ENCODE peak calls at places on chromosomes 7 and 10, in nine cellular contexts. N is CD8-positive, alpha-beta memory T cell; Q is H7; W is fibroblast of the aortic adventitia; P is fibroblast of lung; K is AG10803; D is heart left ventricle; H is A549; S is astrocyte of the cerebellum. C is an unnamed sample.

GRCh38 chr7:34162017-34162565 is 256.8 kb downstream of the BMPER start:
- DNase-seq in N (no peak), Q (no peak), W (peak), P (no peak), K (no peak), D (no peak), H (no peak), S (no peak), C (no peak)

GRCh38 chr7:23022258-23022745 is 8.4 kb upstream of the HYCC1 start:
- DNase-seq in N (no peak), Q (no peak), W (peak), P (peak), K (peak), D (no peak), H (no peak), S (peak), C (no peak)

GRCh38 chr7:139294241-139294640 is 46.9 kb upstream of the FMC1 start:
- DNase-seq in N (no peak), Q (no peak), W (no peak), P (no peak), K (no peak), D (no peak), H (no peak), S (no peak), C (no peak)

GRCh38 chr7:85750454-85750949 is 563.6 kb upstream of the SEMA3D start:
- DNase-seq in N (no peak), Q (peak), W (peak), P (peak), K (peak), D (no peak), H (no peak), S (peak), C (peak)

GRCh38 chr7:150992833-150993302 is 2.1 kb downstream of the NOS3 start:
- DNase-seq in N (no peak), Q (peak), W (no peak), P (no peak), K (no peak), D (peak), H (no peak), S (no peak), C (no peak)

GRCh38 chr7:18278306-18278705 is 217.2 kb upstream of the HDAC9 start:
- DNase-seq in N (no peak), Q (no peak), W (no peak), P (no peak), K (no peak), D (no peak), H (no peak), S (no peak), C (no peak)

GRCh38 chr7:137992042-137992737 is 9.7 kb downstream of the CREB3L2 start:
- DNase-seq in N (no peak), Q (no peak), W (peak), P (peak), K (peak), D (no peak), H (no peak), S (no peak), C (no peak)

GRCh38 chr7:111212857-111213523 is 122.1 kb downstream of the LRRN3 start:
- DNase-seq in N (no peak), Q (no peak), W (no peak), P (no peak), K (no peak), D (no peak), H (no peak), S (no peak), C (no peak)

GRCh38 chr7:141664450-141664849 is 37.5 kb downstream of the DENND11 start:
- DNase-seq in N (no peak), Q (no peak), W (no peak), P (no peak), K (no peak), D (no peak), H (no peak), S (no peak), C (no peak)

GRCh38 chr7:28802450-28802849 is 155.7 kb downstream of the TRIL start:
- DNase-seq in N (no peak), Q (no peak), W (peak), P (no peak), K (peak), D (no peak), H (no peak), S (no peak), C (no peak)

GRCh38 chr10:67788028-67788886 is 49.7 kb downstream of the DNAJC12 start:
- DNase-seq in N (peak), Q (peak), W (no peak), P (peak), K (no peak), D (peak), H (peak), S (no peak), C (no peak)

GRCh38 chr10:133160813-133161471 is 923 bp downstream of the KNDC1 start:
- DNase-seq in N (no peak), Q (peak), W (no peak), P (no peak), K (no peak), D (no peak), H (no peak), S (no peak), C (no peak)

GRCh38 chr7:98418636-98419315 is 17.9 kb upstream of the BAIAP2L1 start:
- DNase-seq in N (no peak), Q (no peak), W (peak), P (peak), K (peak), D (no peak), H (peak), S (peak), C (no peak)

GRCh38 chr7:50653997-50654425 is 88.8 kb upstream of the DDC start:
- DNase-seq in N (no peak), Q (no peak), W (peak), P (peak), K (peak), D (peak), H (no peak), S (no peak), C (no peak)

GRCh38 chr7:142557971-142558582 is 191.2 kb upstream of the PRSS1 start:
- DNase-seq in N (no peak), Q (peak), W (peak), P (peak), K (peak), D (no peak), H (peak), S (no peak), C (peak)

GRCh38 chr10:25522946-25523608 is 348.3 kb downstream of the GPR158 start:
- DNase-seq in N (no peak), Q (peak), W (peak), P (no peak), K (no peak), D (no peak), H (no peak), S (no peak), C (no peak)

GRCh38 chr7:129898502-129899160 is 54.1 kb downstream of the UBE2H start:
- DNase-seq in N (no peak), Q (no peak), W (no peak), P (peak), K (no peak), D (no peak), H (no peak), S (no peak), C (no peak)

GRCh38 chr7:11379641-11380040 is 406.0 kb downstream of the PHF14 start:
- DNase-seq in N (no peak), Q (no peak), W (no peak), P (no peak), K (no peak), D (no peak), H (no peak), S (peak), C (no peak)

GRCh38 chr7:43463401-43463980 is 119.4 kb upstream of the STK17A start:
- DNase-seq in N (no peak), Q (peak), W (no peak), P (no peak), K (peak), D (no peak), H (no peak), S (no peak), C (no peak)

GRCh38 chr10:59432207-59432900 is 70.0 kb upstream of the FAM13C start:
- DNase-seq in N (no peak), Q (no peak), W (peak), P (peak), K (peak), D (no peak), H (no peak), S (peak), C (no peak)

GRCh38 chr7:91596287-91596686 is 284.2 kb downstream of the MTERF1 start:
- DNase-seq in N (no peak), Q (no peak), W (no peak), P (no peak), K (no peak), D (no peak), H (no peak), S (no peak), C (no peak)

GRCh38 chr7:141094336-141095070 is 20.6 kb downstream of the TMEM178B start:
- DNase-seq in N (no peak), Q (no peak), W (no peak), P (no peak), K (no peak), D (no peak), H (no peak), S (no peak), C (no peak)

GRCh38 chr7:17485368-17485767 is 186.9 kb downstream of the AHR start:
- DNase-seq in N (no peak), Q (no peak), W (no peak), P (no peak), K (no peak), D (no peak), H (no peak), S (no peak), C (no peak)

GRCh38 chr7:5523052-5523711 is 99.5 kb upstream of the TNRC18 start:
- DNase-seq in N (peak), Q (peak), W (peak), P (peak), K (peak), D (no peak), H (no peak), S (no peak), C (no peak)

GRCh38 chr10:132230557-132231210 is 43.9 kb downstream of the DPYSL4 start:
- DNase-seq in N (no peak), Q (no peak), W (no peak), P (no peak), K (no peak), D (no peak), H (no peak), S (no peak), C (no peak)

GRCh38 chr7:5424689-5425506 is 1.3 kb upstream of the TNRC18 start:
- DNase-seq in N (no peak), Q (peak), W (peak), P (peak), K (peak), D (peak), H (no peak), S (no peak), C (no peak)

GRCh38 chr7:70063371-70063770 is 465.1 kb downstream of the AUTS2 start:
- DNase-seq in N (no peak), Q (no peak), W (no peak), P (no peak), K (no peak), D (no peak), H (no peak), S (no peak), C (no peak)

GRCh38 chr10:73655257-73655989 is 406 bp downstream of the SYNPO2L start:
- DNase-seq in N (no peak), Q (no peak), W (no peak), P (no peak), K (no peak), D (no peak), H (no peak), S (no peak), C (peak)
- H3K4me3 ChIP-seq in N (no peak), Q (no peak), W (no peak), P (no peak), K (no peak), D (peak), H (no peak), S (no peak), C (no peak)

DNA sequence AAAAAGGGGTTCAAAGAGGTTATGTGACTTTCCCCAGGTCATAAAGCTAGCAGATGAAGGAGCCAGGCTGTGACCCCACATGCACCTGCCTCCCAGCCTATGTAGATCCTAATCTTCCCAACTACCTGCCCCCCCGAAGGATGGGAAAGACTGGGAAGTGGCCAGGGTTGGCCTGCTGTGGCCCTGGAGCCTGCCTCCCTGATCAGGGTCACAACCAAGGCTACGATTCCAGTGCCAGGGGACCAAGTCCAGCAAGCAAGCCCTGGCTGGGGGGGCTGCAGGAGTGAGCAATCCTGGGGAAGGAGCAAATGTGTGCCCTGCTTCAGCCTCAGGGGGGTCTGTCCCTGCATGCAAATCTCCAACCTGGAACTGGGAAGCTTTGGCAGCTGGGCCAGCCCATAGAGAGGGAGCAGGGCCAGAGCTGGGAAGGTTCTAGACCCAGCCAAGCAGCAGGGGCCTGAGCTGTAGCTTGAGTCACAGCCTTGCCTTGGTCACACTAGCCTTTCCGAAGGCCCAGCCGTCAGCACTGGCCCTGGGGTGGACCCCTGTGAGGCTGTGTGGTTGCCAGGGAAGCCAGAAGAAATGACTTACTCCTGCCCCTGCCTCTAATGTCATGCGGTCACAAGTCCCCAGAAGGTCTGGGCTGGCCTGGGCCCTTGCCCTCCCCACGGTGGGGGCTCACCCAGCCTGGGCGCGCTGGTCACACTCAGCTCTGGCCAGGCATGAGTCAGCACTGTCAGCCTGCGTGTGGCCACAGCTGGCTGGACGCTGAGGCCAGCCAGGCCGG is 96.4 kb upstream of the ZMIZ1 start:
- DNase-seq in N (no peak), Q (peak), W (peak), P (peak), K (peak), D (peak), H (peak), S (peak), C (no peak)
- H3K4me3 ChIP-seq in N (no peak), Q (no peak), W (no peak), P (no peak), K (peak), D (no peak), H (peak), S (no peak), C (no peak)

GRCh38 chr10:32057041-32057372 is 782 bp upstream of the KIF5B start:
- DNase-seq in N (no peak), Q (peak), W (no peak), P (no peak), K (no peak), D (no peak), H (no peak), S (no peak), C (no peak)
- H3K4me3 ChIP-seq in N (peak), Q (no peak), W (peak), P (peak), K (peak), D (peak), H (peak), S (no peak), C (peak)

GRCh38 chr10:114879541-114880158 is 58.1 kb downstream of the FHIP2A start:
- DNase-seq in N (peak), Q (peak), W (peak), P (peak), K (no peak), D (peak), H (peak), S (no peak), C (peak)
- H3K4me3 ChIP-seq in N (no peak), Q (no peak), W (no peak), P (peak), K (no peak), D (no peak), H (no peak), S (no peak), C (no peak)